ENCODE peak calls at places on chromosome 15, in five cellular contexts. V is activated effector memory CD4-positive, alpha-beta T cell treated with anti-CD3 and anti-CD28 coated beads, Interleukin-2, amount 50 U/mL, for 16 hours; P is iris pigment epithelial cell; Y is retina; I is NCI-H226. A is an unnamed sample.
A peak's percentile ranks its signal among the peaks of the same experiment; 100 is the strongest.

GRCh38 chr15:78264304-78265136 is at the start of gene DNAJA4:
- DNase-seq in Y (peak; percentile 85), I (no peak), P (peak; percentile 47), V (peak; percentile 87), A (peak; percentile 37)

GRCh38 chr15:29917600-29918597 is 95.6 kb upstream of the TJP1 start:
- DNase-seq in V (no peak), Y (no peak), I (no peak), P (peak; percentile 54), A (peak; percentile 55)

GRCh38 chr15:62847900-62848489 is 194.6 kb upstream of the TPM1 start:
- DNase-seq in I (peak; percentile 39), Y (no peak), P (peak; percentile 64), V (peak; percentile 69), A (peak; percentile 68)

GRCh38 chr15:51290720-51291119 is 47.7 kb downstream of the CYP19A1 start:
- DNase-seq in V (no peak), I (no peak), Y (no peak), P (no peak), A (no peak)

GRCh38 chr15:58440181-58440910 is 8.6 kb downstream of the LIPC start:
- DNase-seq in Y (no peak), I (peak; percentile 48), V (no peak), P (peak; percentile 39), A (peak; percentile 80)

GRCh38 chr15:49083471-49084284 is 37.4 kb upstream of the SECISBP2L start:
- DNase-seq in I (no peak), V (no peak), P (peak; percentile 49), Y (no peak), A (peak; percentile 59)

GRCh38 chr15:94298359-94298758 is 67.0 kb downstream of the MCTP2 start:
- DNase-seq in V (no peak), I (peak; percentile 31), Y (no peak), P (peak; percentile 5), A (peak; percentile 12)

GRCh38 chr15:98953000-98953776 is 54.4 kb downstream of the PGPEP1L start:
- DNase-seq in V (no peak), P (no peak), I (no peak), Y (no peak), A (no peak)

GRCh38 chr15:71080705-71081104 is 34.6 kb upstream of the THSD4 start:
- DNase-seq in Y (no peak), I (peak; percentile 97), V (no peak), P (peak; percentile 98), A (peak; percentile 98)

GRCh38 chr15:68806220-68807105 is 14.2 kb downstream of the ANP32A start:
- DNase-seq in Y (no peak), V (peak; percentile 41), I (no peak), P (no peak), A (no peak)